ENCODE peak calls at places on chromosomes 1 and 21, in five cellular contexts. C is H54; P is SJCRH30; E is stimulated activated CD8-positive, alpha-beta memory T cell treated with anti-CD3 and anti-CD28 coated beads, Interleukin-2, amount 100 ng/mL, for 48 hours; V is AG08396. Y is an unnamed sample.

GRCh38 chr1:18234790-18235242 is 127.2 kb downstream of the IGSF21 start:
- DNase-seq in C (peak; percentile 61), E (no peak), P (peak; percentile 83), V (peak; percentile 36), Y (no peak)

GRCh38 chr1:193730017-193730416 is 543.6 kb upstream of the B3GALT2 start:
- DNase-seq in C (no peak), P (no peak), V (no peak), E (no peak), Y (no peak)

GRCh38 chr1:237911911-237912310 is 21.2 kb upstream of the ZP4 start:
- DNase-seq in E (no peak), C (no peak), P (no peak), V (no peak), Y (no peak)

GRCh38 chr1:39485046-39485803 is 6.2 kb upstream of the BMP8A start:
- DNase-seq in P (no peak), E (no peak), V (no peak), C (no peak), Y (no peak)

GRCh38 chr1:9909222-9910046 is 635 bp downstream of the CTNNBIP1 start:
- DNase-seq in P (peak; percentile 38), E (peak; percentile 31), C (no peak), V (no peak), Y (peak; percentile 16)

GRCh38 chr1:25566730-25567341 is 23.4 kb downstream of the LDLRAP1 start:
- DNase-seq in C (no peak), P (peak; percentile 48), E (no peak), V (peak; percentile 86), Y (no peak)

GRCh38 chr1:10765734-10766478 is 30.5 kb downstream of the CASZ1 start:
- DNase-seq in P (no peak), V (no peak), E (no peak), C (no peak), Y (no peak)

GRCh38 chr21:32569261-32570230 is 15.8 kb downstream of the TCP10L start:
- DNase-seq in P (peak; percentile 85), E (peak; percentile 57), V (peak; percentile 81), C (peak; percentile 84), Y (peak; percentile 69)

GRCh38 chr1:223504741-223505140 is 111.5 kb downstream of the CCDC185 start:
- DNase-seq in V (peak; percentile 49), C (peak; percentile 52), P (no peak), E (no peak), Y (no peak)

GRCh38 chr1:104238991-104239390 is 489.3 kb downstream of the AMY1C start:
- DNase-seq in C (no peak), P (no peak), E (no peak), V (no peak), Y (no peak)

GRCh38 chr1:45569962-45570581 is 13.8 kb upstream of the NASP start:
- DNase-seq in V (peak; percentile 71), C (peak; percentile 47), E (peak; percentile 27), P (peak; percentile 85), Y (peak; percentile 54)

GRCh38 chr1:181390350-181391080 is 92.8 kb upstream of the CACNA1E start:
- DNase-seq in P (peak; percentile 15), E (no peak), C (no peak), V (no peak), Y (no peak)

GRCh38 chr1:15384301-15384901 is 25.3 kb upstream of the EFHD2 start:
- DNase-seq in C (no peak), V (no peak), E (no peak), P (peak; percentile 45), Y (no peak)

GRCh38 chr1:115215703-115216521 is 122.1 kb downstream of the NGF start:
- DNase-seq in P (no peak), E (no peak), C (no peak), V (no peak), Y (no peak)

GRCh38 chr1:121417289-121417955 is 232.6 kb downstream of the SRGAP2C start:
- DNase-seq in C (no peak), P (no peak), E (no peak), V (no peak), Y (no peak)

GRCh38 chr1:193662030-193662429 is 475.6 kb upstream of the B3GALT2 start:
- DNase-seq in C (no peak), E (no peak), V (no peak), P (no peak), Y (no peak)

GRCh38 chr21:27759091-27759659 is 792.3 kb upstream of the ADAMTS5 start:
- DNase-seq in P (peak; percentile 32), V (no peak), C (no peak), E (no peak), Y (no peak)

GRCh38 chr1:235866207-235866912 is at the start of gene LYST:
- DNase-seq in E (no peak), C (peak; percentile 33), V (peak; percentile 65), P (peak; percentile 53), Y (peak; percentile 39)

GRCh38 chr1:184393924-184394323 is 7.1 kb downstream of the C1orf21 start:
- DNase-seq in E (no peak), C (no peak), P (no peak), V (no peak), Y (no peak)

GRCh38 chr1:177423083-177423482 is 252.3 kb downstream of the BRINP2 start:
- DNase-seq in E (no peak), C (no peak), V (no peak), P (no peak), Y (no peak)

GRCh38 chr1:91872560-91873081 is 13.3 kb downstream of the TGFBR3 start:
- DNase-seq in V (no peak), P (peak; percentile 69), E (peak; percentile 30), C (no peak), Y (no peak)

GRCh38 chr1:207987164-207987563 is 76.2 kb upstream of the CD34 start:
- DNase-seq in E (no peak), C (no peak), P (no peak), V (no peak), Y (no peak)

GRCh38 chr1:186022184-186022583 is 288.0 kb downstream of the HMCN1 start:
- DNase-seq in P (no peak), C (no peak), V (no peak), E (no peak), Y (no peak)

GRCh38 chr1:29195875-29196274 is 14.2 kb upstream of the SRSF4 start:
- DNase-seq in E (no peak), V (no peak), C (no peak), P (peak; percentile 71), Y (no peak)

Y was measured in activated T-helper 9 cell treated with anti-CD3 and anti-CD28 coated beads, Interleukin-2, amount 50 U/mL, for 16 hours.